ENCODE peak calls at places on chromosomes 4 and X, in six cellular contexts. One of them, this sample, is unnamed.

GRCh38 chrX:113644426-113644825 is 803.8 kb upstream of the AMOT start:
- DNase-seq in psoas muscle: no peak
- DNase-seq in heart left ventricle: no peak
- DNase-seq in ascending aorta: no peak
- DNase-seq in Panc1: no peak
- DNase-seq in CD4-positive, alpha-beta T cell: no peak
- DNase-seq in this sample: peak

GRCh38 chr4:186132577-186133277 is 28.2 kb downstream of the FAM149A start:
- DNase-seq in CD4-positive, alpha-beta T cell: no peak
- DNase-seq in ascending aorta: no peak
- DNase-seq in Panc1: no peak
- DNase-seq in heart left ventricle: no peak
- DNase-seq in psoas muscle: no peak
- DNase-seq in this sample: peak

GRCh38 chr4:48557478-48557877 is 67.4 kb downstream of the ZAR1 start:
- DNase-seq in CD4-positive, alpha-beta T cell: no peak
- DNase-seq in heart left ventricle: no peak
- DNase-seq in Panc1: no peak
- DNase-seq in ascending aorta: no peak
- DNase-seq in psoas muscle: no peak
- DNase-seq in this sample: peak

GRCh38 chr4:35538807-35539206 is 705.5 kb downstream of the ARAP2 start:
- DNase-seq in CD4-positive, alpha-beta T cell: no peak
- DNase-seq in ascending aorta: no peak
- DNase-seq in Panc1: no peak
- DNase-seq in psoas muscle: no peak
- DNase-seq in heart left ventricle: no peak
- DNase-seq in this sample: no peak

GRCh38 chrX:134548257-134548732 is 88.3 kb downstream of the HPRT1 start:
- DNase-seq in CD4-positive, alpha-beta T cell: no peak
- DNase-seq in heart left ventricle: no peak
- DNase-seq in Panc1: no peak
- DNase-seq in psoas muscle: no peak
- DNase-seq in ascending aorta: no peak
- DNase-seq in this sample: no peak

GRCh38 chr4:1674682-1675081 is 9.4 kb downstream of the FAM53A start:
- DNase-seq in ascending aorta: no peak
- DNase-seq in psoas muscle: no peak
- DNase-seq in heart left ventricle: no peak
- DNase-seq in Panc1: no peak
- DNase-seq in CD4-positive, alpha-beta T cell: no peak
- DNase-seq in this sample: no peak

GRCh38 chr4:9996319-9997110 is 24.8 kb downstream of the SLC2A9 start:
- DNase-seq in Panc1: no peak
- DNase-seq in ascending aorta: peak
- DNase-seq in psoas muscle: no peak
- DNase-seq in CD4-positive, alpha-beta T cell: no peak
- DNase-seq in heart left ventricle: no peak
- DNase-seq in this sample: no peak

GRCh38 chr4:174394915-174395314 is 111.2 kb downstream of the CEP44 start:
- DNase-seq in ascending aorta: no peak
- DNase-seq in CD4-positive, alpha-beta T cell: no peak
- DNase-seq in heart left ventricle: no peak
- DNase-seq in Panc1: no peak
- DNase-seq in psoas muscle: no peak
- DNase-seq in this sample: peak

GRCh38 chr4:149176019-149176418 is 639.6 kb downstream of the IQCM start:
- DNase-seq in psoas muscle: no peak
- DNase-seq in heart left ventricle: no peak
- DNase-seq in Panc1: no peak
- DNase-seq in ascending aorta: no peak
- DNase-seq in CD4-positive, alpha-beta T cell: no peak
- DNase-seq in this sample: no peak

GRCh38 chr4:82801910-82802521 is 3.4 kb upstream of the SCD5 start:
- DNase-seq in ascending aorta: no peak
- DNase-seq in psoas muscle: no peak
- DNase-seq in heart left ventricle: no peak
- DNase-seq in CD4-positive, alpha-beta T cell: no peak
- DNase-seq in Panc1: no peak
- DNase-seq in this sample: no peak

DNA sequence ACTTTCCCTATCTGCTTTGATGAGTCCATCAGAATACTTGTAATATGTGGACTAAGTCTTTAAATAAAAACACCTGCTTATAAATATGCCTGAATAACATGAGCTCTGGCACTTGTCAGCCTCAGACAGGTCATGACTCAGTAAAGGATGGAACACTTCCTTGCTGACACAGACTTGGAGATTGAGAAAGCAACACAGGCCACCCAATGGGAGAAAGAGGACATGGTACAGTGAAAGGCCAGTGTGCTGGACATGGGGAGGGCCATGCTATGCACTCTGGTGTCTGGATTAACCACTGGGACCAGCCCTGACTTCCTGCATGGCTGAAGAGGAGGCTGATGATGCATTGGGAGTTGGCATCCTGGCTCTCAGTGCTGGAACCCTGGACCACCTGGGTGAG is 149.5 kb downstream of the DHRSX start:
- DNase-seq in Panc1: no peak
- DNase-seq in CD4-positive, alpha-beta T cell: no peak
- DNase-seq in heart left ventricle: no peak
- DNase-seq in ascending aorta: no peak
- DNase-seq in psoas muscle: no peak
- DNase-seq in this sample: no peak
- H3K27ac ChIP-seq in Panc1: no peak
- H3K27ac ChIP-seq in CD4-positive, alpha-beta T cell: no peak
- H3K27ac ChIP-seq in heart left ventricle: no peak
- H3K27ac ChIP-seq in ascending aorta: no peak
- H3K27ac ChIP-seq in psoas muscle: peak
- H3K27ac ChIP-seq in this sample: no peak

GRCh38 chr4:123994917-123995316 is 598.3 kb downstream of the SPRY1 start:
- DNase-seq in CD4-positive, alpha-beta T cell: no peak
- DNase-seq in ascending aorta: no peak
- DNase-seq in Panc1: no peak
- DNase-seq in heart left ventricle: no peak
- DNase-seq in psoas muscle: no peak
- DNase-seq in this sample: no peak
- TF ChIP-seq CTCF in CD4-positive, alpha-beta T cell: no peak
- TF ChIP-seq CTCF in ascending aorta: no peak
- TF ChIP-seq CTCF in Panc1: peak
- TF ChIP-seq CTCF in heart left ventricle: no peak
- TF ChIP-seq CTCF in psoas muscle: peak
- TF ChIP-seq CTCF in this sample: no peak

DNA sequence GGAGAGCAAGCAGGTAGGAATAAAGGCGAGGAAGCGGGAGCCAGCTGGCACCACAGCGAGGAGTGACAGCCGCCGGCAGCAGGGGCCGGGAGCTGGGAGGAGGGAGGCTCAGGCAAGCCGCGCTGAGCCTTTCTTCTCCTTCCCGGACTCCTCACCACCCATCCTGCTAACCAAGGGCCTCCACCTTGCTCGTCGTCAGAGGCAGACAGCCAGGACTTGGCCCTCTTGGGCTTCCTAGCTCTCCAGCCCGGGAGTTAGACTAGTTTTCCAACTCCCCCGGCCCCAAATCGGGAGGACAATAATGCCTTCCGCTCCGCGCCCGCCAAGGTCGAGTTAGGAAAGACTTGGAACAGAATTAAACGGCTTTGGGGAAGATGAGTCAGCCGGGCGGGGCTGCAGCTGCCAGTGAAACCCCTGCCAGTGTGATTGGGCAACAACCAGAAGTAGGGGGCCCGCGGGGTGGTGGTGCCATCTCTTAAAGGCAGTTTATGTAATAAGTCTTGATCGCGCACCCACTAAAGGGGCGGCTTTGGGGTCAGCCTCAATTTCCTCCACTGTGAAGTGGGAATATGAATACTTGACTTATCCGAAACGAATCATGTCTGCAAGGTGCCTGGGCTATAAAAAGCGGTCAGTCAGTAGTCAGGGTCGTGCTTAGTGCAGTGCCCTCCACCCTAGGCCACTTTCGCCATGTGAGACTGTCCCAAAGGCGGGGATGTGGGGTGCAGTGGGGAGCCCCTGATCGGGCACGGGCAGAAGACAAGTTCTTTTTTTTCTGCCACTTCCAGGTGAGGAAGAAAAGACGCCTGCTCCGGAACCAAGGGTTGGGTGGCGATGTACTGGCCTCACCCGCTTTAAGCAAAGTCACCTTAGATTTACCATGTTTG is 6.7 kb upstream of the HSD17B10 start:
- DNase-seq in CD4-positive, alpha-beta T cell: no peak
- DNase-seq in Panc1: no peak
- DNase-seq in psoas muscle: peak
- DNase-seq in heart left ventricle: peak
- DNase-seq in ascending aorta: peak
- DNase-seq in this sample: peak
- H3K27ac ChIP-seq in CD4-positive, alpha-beta T cell: no peak
- H3K27ac ChIP-seq in Panc1: peak
- H3K27ac ChIP-seq in psoas muscle: peak
- H3K27ac ChIP-seq in heart left ventricle: no peak
- H3K27ac ChIP-seq in ascending aorta: peak
- H3K27ac ChIP-seq in this sample: peak

DNA sequence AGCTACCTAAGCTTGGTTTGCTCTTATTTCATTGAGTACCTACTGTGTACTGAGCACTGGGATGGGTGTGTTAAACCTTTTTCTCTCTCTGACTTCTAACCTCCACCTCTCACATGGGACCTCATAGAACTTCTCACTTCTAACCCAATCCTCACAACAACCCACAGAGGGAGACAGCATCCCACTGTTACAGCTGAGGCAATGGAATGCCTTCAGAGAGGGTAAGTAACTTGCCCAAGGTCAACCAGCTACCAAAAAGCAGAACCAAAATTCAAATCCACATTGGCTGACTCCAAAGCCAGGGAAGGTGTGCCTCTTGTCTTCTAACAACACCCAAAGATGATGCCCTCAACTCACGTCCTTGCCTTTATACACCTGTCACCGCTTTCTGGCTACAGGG is 5.4 kb downstream of the SEL1L3 start:
- DNase-seq in Panc1: no peak
- DNase-seq in heart left ventricle: no peak
- DNase-seq in ascending aorta: no peak
- DNase-seq in psoas muscle: no peak
- DNase-seq in CD4-positive, alpha-beta T cell: no peak
- DNase-seq in this sample: no peak
- TF ChIP-seq CTCF in Panc1: peak
- TF ChIP-seq CTCF in heart left ventricle: no peak
- TF ChIP-seq CTCF in ascending aorta: no peak
- TF ChIP-seq CTCF in psoas muscle: no peak
- TF ChIP-seq CTCF in CD4-positive, alpha-beta T cell: no peak
- TF ChIP-seq CTCF in this sample: no peak

DNA sequence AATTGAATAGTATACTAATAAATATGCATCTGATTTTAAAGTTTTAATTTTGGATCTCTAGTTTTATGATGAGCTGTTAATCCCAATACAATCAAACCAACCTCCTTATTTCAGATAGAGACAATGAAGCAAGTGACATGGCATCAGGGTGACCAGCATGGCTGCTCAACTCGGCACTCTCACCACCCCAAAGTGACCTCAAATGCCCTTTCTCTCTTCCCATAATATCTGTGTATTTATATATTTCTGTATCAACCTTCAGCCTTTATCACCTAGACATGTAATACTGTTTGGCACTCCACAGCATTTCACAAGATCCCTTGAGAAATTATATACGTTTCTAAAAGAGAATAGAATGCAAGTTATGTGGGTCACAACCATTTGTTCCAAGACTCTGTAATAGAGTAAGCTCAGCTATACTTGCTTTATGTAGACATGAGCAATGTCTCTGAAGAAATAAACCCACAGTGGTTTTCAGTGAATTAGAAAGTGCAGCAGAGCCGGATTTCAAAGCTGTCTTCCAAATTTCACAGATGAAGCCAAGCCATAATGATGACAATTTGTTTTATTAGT is 1623.3 kb upstream of the PABPC4L start:
- DNase-seq in psoas muscle: no peak
- DNase-seq in ascending aorta: no peak
- DNase-seq in Panc1: no peak
- DNase-seq in heart left ventricle: no peak
- DNase-seq in CD4-positive, alpha-beta T cell: no peak
- DNase-seq in this sample: no peak
- H3K27ac ChIP-seq in psoas muscle: no peak
- H3K27ac ChIP-seq in ascending aorta: no peak
- H3K27ac ChIP-seq in Panc1: no peak
- H3K27ac ChIP-seq in heart left ventricle: no peak
- H3K27ac ChIP-seq in CD4-positive, alpha-beta T cell: no peak
- H3K27ac ChIP-seq in this sample: no peak

GRCh38 chr4:139606600-139607301 is 50.7 kb upstream of the SETD7 start:
- DNase-seq in Panc1: no peak
- DNase-seq in CD4-positive, alpha-beta T cell: no peak
- DNase-seq in psoas muscle: no peak
- DNase-seq in heart left ventricle: no peak
- DNase-seq in ascending aorta: no peak
- DNase-seq in this sample: no peak
- TF ChIP-seq CTCF in Panc1: no peak
- TF ChIP-seq CTCF in CD4-positive, alpha-beta T cell: no peak
- TF ChIP-seq CTCF in psoas muscle: peak
- TF ChIP-seq CTCF in heart left ventricle: no peak
- TF ChIP-seq CTCF in ascending aorta: no peak
- TF ChIP-seq CTCF in this sample: no peak

DNA sequence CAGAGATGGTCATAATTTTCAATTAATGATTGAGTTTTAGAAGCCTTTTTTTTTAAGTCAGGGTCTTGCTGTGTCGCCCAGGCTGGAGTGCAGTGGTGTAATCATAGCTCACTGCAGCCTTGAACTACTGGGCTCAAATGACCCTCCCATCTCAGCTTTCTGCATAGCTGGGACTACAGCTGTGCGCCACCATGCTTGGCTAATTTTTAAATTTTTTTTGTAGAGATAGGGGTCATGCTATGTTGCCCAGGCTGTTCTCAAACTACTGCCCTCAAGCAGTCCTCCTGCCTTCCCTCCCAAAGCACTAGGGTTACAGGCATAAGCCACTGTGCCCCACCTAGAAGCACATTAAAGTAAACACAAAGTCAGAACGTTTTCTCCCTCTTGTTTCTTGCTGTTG is 51.7 kb downstream of the HTT-AS start:
- DNase-seq in ascending aorta: no peak
- DNase-seq in heart left ventricle: no peak
- DNase-seq in Panc1: no peak
- DNase-seq in psoas muscle: no peak
- DNase-seq in CD4-positive, alpha-beta T cell: no peak
- DNase-seq in this sample: no peak
- H3K27ac ChIP-seq in ascending aorta: no peak
- H3K27ac ChIP-seq in heart left ventricle: no peak
- H3K27ac ChIP-seq in Panc1: no peak
- H3K27ac ChIP-seq in psoas muscle: no peak
- H3K27ac ChIP-seq in CD4-positive, alpha-beta T cell: no peak
- H3K27ac ChIP-seq in this sample: no peak

GRCh38 chrX:100649550-100650356 is 5.8 kb downstream of the SRPX2 start:
- DNase-seq in heart left ventricle: peak
- DNase-seq in CD4-positive, alpha-beta T cell: no peak
- DNase-seq in ascending aorta: peak
- DNase-seq in Panc1: no peak
- DNase-seq in psoas muscle: peak
- DNase-seq in this sample: peak

GRCh38 chrX:100652266-100652665 is 8.3 kb downstream of the SRPX2 start:
- DNase-seq in psoas muscle: no peak
- DNase-seq in ascending aorta: no peak
- DNase-seq in Panc1: no peak
- DNase-seq in heart left ventricle: no peak
- DNase-seq in CD4-positive, alpha-beta T cell: no peak
- DNase-seq in this sample: no peak

GRCh38 chrX:100650841-100651240 is 6.8 kb downstream of the SRPX2 start:
- DNase-seq in ascending aorta: no peak
- DNase-seq in Panc1: no peak
- DNase-seq in CD4-positive, alpha-beta T cell: no peak
- DNase-seq in psoas muscle: no peak
- DNase-seq in heart left ventricle: no peak
- DNase-seq in this sample: no peak

GRCh38 chrX:100658936-100659335 is 14.9 kb downstream of the SRPX2 start:
- DNase-seq in CD4-positive, alpha-beta T cell: no peak
- DNase-seq in ascending aorta: no peak
- DNase-seq in psoas muscle: no peak
- DNase-seq in Panc1: no peak
- DNase-seq in heart left ventricle: no peak
- DNase-seq in this sample: no peak

GRCh38 chrX:100654256-100654655 is 10.3 kb downstream of the SRPX2 start:
- DNase-seq in ascending aorta: no peak
- DNase-seq in CD4-positive, alpha-beta T cell: no peak
- DNase-seq in Panc1: no peak
- DNase-seq in heart left ventricle: no peak
- DNase-seq in psoas muscle: no peak
- DNase-seq in this sample: no peak
- TF ChIP-seq CTCF in ascending aorta: no peak
- TF ChIP-seq CTCF in CD4-positive, alpha-beta T cell: no peak
- TF ChIP-seq CTCF in Panc1: peak
- TF ChIP-seq CTCF in heart left ventricle: no peak
- TF ChIP-seq CTCF in psoas muscle: no peak
- TF ChIP-seq CTCF in this sample: no peak